ENCODE peak calls at places on chromosomes 3 and 15, in ten cellular contexts. One of them, this sample, is unnamed.

GRCh38 chr3:162142511-162142910 is 645.9 kb downstream of the OTOL1 start:
- DNase-seq in ACHN: no peak
- DNase-seq in type B pancreatic cell: no peak
- DNase-seq in HCEC 1CT: peak; percentile 91
- DNase-seq in astrocyte of the hippocampus: peak; percentile 71
- DNase-seq in EL: peak; percentile 81
- DNase-seq in amygdala: no peak
- DNase-seq in glutamatergic neuron: no peak
- DNase-seq in GM23248: peak; percentile 87
- DNase-seq in GM13977: no peak
- DNase-seq in this sample: peak; percentile 59

GRCh38 chr3:43389388-43390254 is 103.3 kb downstream of the SNRK start:
- DNase-seq in ACHN: no peak
- DNase-seq in type B pancreatic cell: no peak
- DNase-seq in HCEC 1CT: peak; percentile 80
- DNase-seq in astrocyte of the hippocampus: peak; percentile 57
- DNase-seq in EL: peak; percentile 50
- DNase-seq in amygdala: no peak
- DNase-seq in glutamatergic neuron: no peak
- DNase-seq in GM23248: no peak
- DNase-seq in GM13977: no peak
- DNase-seq in this sample: peak; percentile 73

GRCh38 chr3:194043516-194043915 is 92.4 kb upstream of the HES1 start:
- DNase-seq in ACHN: peak; percentile 8
- DNase-seq in type B pancreatic cell: no peak
- DNase-seq in HCEC 1CT: peak; percentile 42
- DNase-seq in astrocyte of the hippocampus: peak; percentile 70
- DNase-seq in EL: peak; percentile 58
- DNase-seq in amygdala: no peak
- DNase-seq in glutamatergic neuron: no peak
- DNase-seq in GM23248: peak; percentile 80
- DNase-seq in GM13977: no peak
- DNase-seq in this sample: peak; percentile 80

GRCh38 chr15:92807971-92808571 is 92.1 kb upstream of the CHD2 start:
- DNase-seq in ACHN: no peak
- DNase-seq in type B pancreatic cell: no peak
- DNase-seq in HCEC 1CT: no peak
- DNase-seq in astrocyte of the hippocampus: peak; percentile 14
- DNase-seq in EL: no peak
- DNase-seq in amygdala: no peak
- DNase-seq in glutamatergic neuron: no peak
- DNase-seq in GM23248: peak; percentile 35
- DNase-seq in GM13977: no peak
- DNase-seq in this sample: no peak

GRCh38 chr3:2517479-2518188 is 419.0 kb downstream of the CNTN4 start:
- DNase-seq in ACHN: no peak
- DNase-seq in type B pancreatic cell: no peak
- DNase-seq in HCEC 1CT: no peak
- DNase-seq in astrocyte of the hippocampus: no peak
- DNase-seq in EL: no peak
- DNase-seq in amygdala: no peak
- DNase-seq in glutamatergic neuron: peak; percentile 28
- DNase-seq in GM23248: no peak
- DNase-seq in GM13977: no peak
- DNase-seq in this sample: no peak

GRCh38 chr3:40741729-40742128 is 217.0 kb downstream of the ZNF621 start:
- DNase-seq in ACHN: no peak
- DNase-seq in type B pancreatic cell: no peak
- DNase-seq in HCEC 1CT: no peak
- DNase-seq in astrocyte of the hippocampus: peak; percentile 46
- DNase-seq in EL: peak; percentile 10
- DNase-seq in amygdala: no peak
- DNase-seq in glutamatergic neuron: no peak
- DNase-seq in GM23248: no peak
- DNase-seq in GM13977: no peak
- DNase-seq in this sample: no peak

GRCh38 chr3:177567833-177568232 is 370.6 kb upstream of the TBL1XR1 start:
- DNase-seq in ACHN: peak; percentile 11
- DNase-seq in type B pancreatic cell: no peak
- DNase-seq in HCEC 1CT: peak; percentile 15
- DNase-seq in astrocyte of the hippocampus: peak; percentile 16
- DNase-seq in EL: peak; percentile 16
- DNase-seq in amygdala: no peak
- DNase-seq in glutamatergic neuron: no peak
- DNase-seq in GM23248: peak; percentile 52
- DNase-seq in GM13977: no peak
- DNase-seq in this sample: peak; percentile 21

GRCh38 chr3:171480526-171480925 is 20.3 kb upstream of the TNIK start:
- DNase-seq in ACHN: no peak
- DNase-seq in type B pancreatic cell: no peak
- DNase-seq in HCEC 1CT: no peak
- DNase-seq in astrocyte of the hippocampus: peak; percentile 36
- DNase-seq in EL: no peak
- DNase-seq in amygdala: no peak
- DNase-seq in glutamatergic neuron: no peak
- DNase-seq in GM23248: peak; percentile 5
- DNase-seq in GM13977: peak; percentile 42
- DNase-seq in this sample: peak; percentile 18

GRCh38 chr15:98845138-98845884 is 162.3 kb downstream of the PGPEP1L start:
- DNase-seq in ACHN: no peak
- DNase-seq in type B pancreatic cell: no peak
- DNase-seq in HCEC 1CT: no peak
- DNase-seq in astrocyte of the hippocampus: peak; percentile 16
- DNase-seq in EL: no peak
- DNase-seq in amygdala: no peak
- DNase-seq in glutamatergic neuron: no peak
- DNase-seq in GM23248: no peak
- DNase-seq in GM13977: no peak
- DNase-seq in this sample: no peak

GRCh38 chr3:7194081-7194835 is 333.3 kb downstream of the GRM7 start:
- DNase-seq in ACHN: no peak
- DNase-seq in type B pancreatic cell: no peak
- DNase-seq in HCEC 1CT: no peak
- DNase-seq in astrocyte of the hippocampus: no peak
- DNase-seq in EL: no peak
- DNase-seq in amygdala: no peak
- DNase-seq in glutamatergic neuron: no peak
- DNase-seq in GM23248: no peak
- DNase-seq in GM13977: no peak
- DNase-seq in this sample: no peak

GRCh38 chr3:159764211-159765024 is 224.2 kb upstream of the IL12A start:
- DNase-seq in ACHN: no peak
- DNase-seq in type B pancreatic cell: no peak
- DNase-seq in HCEC 1CT: peak; percentile 80
- DNase-seq in astrocyte of the hippocampus: peak; percentile 86
- DNase-seq in EL: no peak
- DNase-seq in amygdala: peak; percentile 39
- DNase-seq in glutamatergic neuron: peak; percentile 65
- DNase-seq in GM23248: peak; percentile 92
- DNase-seq in GM13977: peak; percentile 65
- DNase-seq in this sample: no peak

GRCh38 chr15:93467327-93467726 is 378.3 kb upstream of the RGMA start:
- DNase-seq in ACHN: peak; percentile 22
- DNase-seq in type B pancreatic cell: no peak
- DNase-seq in HCEC 1CT: no peak
- DNase-seq in astrocyte of the hippocampus: peak; percentile 78
- DNase-seq in EL: no peak
- DNase-seq in amygdala: no peak
- DNase-seq in glutamatergic neuron: peak; percentile 82
- DNase-seq in GM23248: peak; percentile 14
- DNase-seq in GM13977: no peak
- DNase-seq in this sample: no peak

GRCh38 chr3:10972359-10972758 is 20.2 kb upstream of the SLC6A1 start:
- DNase-seq in ACHN: no peak
- DNase-seq in type B pancreatic cell: no peak
- DNase-seq in HCEC 1CT: no peak
- DNase-seq in astrocyte of the hippocampus: no peak
- DNase-seq in EL: no peak
- DNase-seq in amygdala: no peak
- DNase-seq in glutamatergic neuron: no peak
- DNase-seq in GM23248: no peak
- DNase-seq in GM13977: no peak
- DNase-seq in this sample: no peak

This sample was measured in A172.